ENCODE peak calls at places on chromosomes 7 and 10, in six cellular contexts. S is NCI-H69; K is activated T-cell treated with anti-CD3 and anti-CD28 coated beads, Interleukin-2, amount 50 U/mL, for 4 hours; H is ELF-1; F is stimulated activated CD8-positive, alpha-beta memory T cell treated with anti-CD3 and anti-CD28 coated beads, Interleukin-15, amount 100 ng/mL, for 24 hours; O is M059J. B is an unnamed sample.

GRCh38 chr10:69179089-69179742 is 818 bp upstream of the SUPV3L1 start:
- DNase-seq in O (no peak), K (peak; percentile 8), F (no peak), S (peak; percentile 63), H (no peak), B (peak; percentile 28)

GRCh38 chr10:79927111-79927828 is 21.6 kb downstream of the SFTPD start:
- DNase-seq in K (no peak), H (no peak), F (no peak), S (no peak), O (no peak), B (no peak)

GRCh38 chr7:125084196-125084595 is 154.6 kb upstream of the POT1 start:
- DNase-seq in O (no peak), S (no peak), H (no peak), F (no peak), K (no peak), B (no peak)

GRCh38 chr7:54932818-54933543 is 85.8 kb upstream of the EGFR start:
- DNase-seq in K (no peak), H (peak; percentile 68), S (peak; percentile 81), F (no peak), O (peak; percentile 85), B (no peak)

GRCh38 chr7:24504871-24505270 is 68.4 kb upstream of the PALS2 start:
- DNase-seq in F (no peak), S (no peak), H (no peak), K (no peak), O (no peak), B (no peak)

GRCh38 chr10:71962915-71963314 is 1.3 kb upstream of the CHST3 start:
- DNase-seq in S (no peak), O (no peak), F (no peak), K (no peak), H (no peak), B (no peak)

GRCh38 chr10:26697922-26698608 is 564 bp downstream of the PDSS1 start:
- DNase-seq in O (no peak), S (peak; percentile 30), K (no peak), H (peak; percentile 27), F (peak; percentile 20), B (no peak)

GRCh38 chr10:86292462-86293322 is 73.9 kb downstream of the GRID1 start:
- DNase-seq in H (no peak), K (no peak), F (no peak), S (peak; percentile 45), O (no peak), B (no peak)

GRCh38 chr7:44276571-44277101 is 48.8 kb downstream of the CAMK2B start:
- DNase-seq in F (no peak), H (no peak), O (no peak), K (no peak), S (no peak), B (no peak)

GRCh38 chr7:13240349-13240748 is 552.9 kb downstream of the ARL4A start:
- DNase-seq in O (peak; percentile 87), F (no peak), K (no peak), S (peak; percentile 52), H (no peak), B (no peak)

GRCh38 chr10:131663411-131663810 is 237.4 kb upstream of the PPP2R2D start:
- DNase-seq in O (no peak), H (peak; percentile 31), F (no peak), K (no peak), S (peak; percentile 32), B (no peak)

GRCh38 chr10:127485153-127485857 is 63.8 kb upstream of the NPS start:
- DNase-seq in S (no peak), H (peak; percentile 47), O (peak; percentile 32), K (no peak), F (no peak), B (no peak)

GRCh38 chr7:99106869-99107268 is 37.0 kb downstream of the SMURF1 start:
- DNase-seq in H (no peak), O (peak; percentile 36), K (no peak), F (no peak), S (no peak), B (no peak)

GRCh38 chr10:120514035-120514620 is 57.1 kb downstream of the PLPP4 start:
- DNase-seq in F (no peak), K (no peak), H (peak; percentile 47), S (peak; percentile 44), O (no peak), B (peak; percentile 24)

GRCh38 chr10:70920519-70920918 is 32.2 kb upstream of the PCBD1 start:
- DNase-seq in S (peak; percentile 88), K (no peak), O (no peak), F (no peak), H (no peak), B (no peak)

GRCh38 chr7:156473476-156474240 is 166.9 kb upstream of the RNF32 start:
- DNase-seq in S (peak; percentile 50), O (peak; percentile 35), H (peak; percentile 28), K (no peak), F (no peak), B (peak; percentile 45)

GRCh38 chr10:27252267-27253000 is 11.8 kb upstream of the ACBD5 start:
- DNase-seq in K (peak; percentile 81), F (peak; percentile 72), S (peak; percentile 75), O (peak; percentile 43), H (peak; percentile 89), B (peak; percentile 90)

GRCh38 chr10:57638411-57638810 is 629.3 kb downstream of the IPMK start:
- DNase-seq in O (no peak), S (peak; percentile 71), K (no peak), F (no peak), H (no peak), B (no peak)

GRCh38 chr10:4512557-4513286 is 313.3 kb upstream of the AKR1E2 start:
- DNase-seq in S (peak; percentile 2), K (no peak), F (no peak), O (peak; percentile 61), H (peak; percentile 32), B (peak; percentile 17)

GRCh38 chr10:29328988-29329387 is 40.1 kb downstream of the LYZL1 start:
- DNase-seq in H (peak; percentile 14), K (no peak), S (no peak), O (peak; percentile 20), F (no peak), B (no peak)

GRCh38 chr7:101754432-101755159 is 62.8 kb upstream of the CUX1 start:
- DNase-seq in H (no peak), S (peak; percentile 37), F (no peak), O (peak; percentile 75), K (no peak), B (peak; percentile 24)

GRCh38 chr10:75042292-75042974 is 69.0 kb upstream of the SAMD8 start:
- DNase-seq in S (peak; percentile 59), F (no peak), K (no peak), O (peak; percentile 79), H (no peak), B (no peak)

GRCh38 chr10:128056303-128057050 is 69.7 kb downstream of the MKI67 start:
- DNase-seq in H (no peak), K (no peak), F (no peak), S (no peak), O (no peak), B (no peak)

GRCh38 chr7:379456-380225 is 89.7 kb downstream of the FOXL3 start:
- DNase-seq in K (no peak), O (peak; percentile 3), S (no peak), F (no peak), H (peak; percentile 46), B (no peak)

GRCh38 chr10:47346572-47347302 is 1.4 kb upstream of the RBP3 start:
- DNase-seq in K (no peak), H (no peak), O (no peak), F (no peak), S (peak; percentile 77), B (no peak)

GRCh38 chr7:69598487-69599148 is 343 bp downstream of the AUTS2 start:
- DNase-seq in K (no peak), F (no peak), O (peak; percentile 47), S (peak; percentile 89), H (peak; percentile 67), B (peak; percentile 2)

GRCh38 chr10:63068246-63068645 is 64.9 kb upstream of the NRBF2 start:
- DNase-seq in F (no peak), K (no peak), O (no peak), H (no peak), S (no peak), B (peak; percentile 15)

GRCh38 chr7:112502700-112503099 is 21.9 kb downstream of the LSMEM1 start:
- DNase-seq in H (no peak), O (no peak), S (no peak), K (no peak), F (no peak), B (no peak)

GRCh38 chr7:73615886-73616285 is 8.4 kb downstream of the MLXIPL start:
- DNase-seq in O (peak; percentile 42), H (peak; percentile 38), S (peak; percentile 48), K (no peak), F (no peak), B (no peak)

GRCh38 chr10:34791947-34792346 is 23.1 kb downstream of the PARD3 start:
- DNase-seq in F (no peak), S (peak; percentile 36), K (no peak), O (no peak), H (peak; percentile 36), B (no peak)

GRCh38 chr10:123833170-123833850 is 58.3 kb downstream of the CPXM2 start:
- DNase-seq in H (no peak), F (no peak), O (no peak), K (no peak), S (no peak), B (no peak)

GRCh38 chr10:88409824-88410223 is 173.3 kb downstream of the RNLS start:
- DNase-seq in K (no peak), F (no peak), O (no peak), H (no peak), S (no peak), B (no peak)

GRCh38 chr7:12729112-12729511 is 41.7 kb downstream of the ARL4A start:
- DNase-seq in F (no peak), K (no peak), S (peak; percentile 97), H (peak; percentile 28), O (peak; percentile 57), B (no peak)

GRCh38 chr10:75261813-75262725 is 26.3 kb upstream of the COMTD1 start:
- DNase-seq in S (no peak), O (no peak), K (no peak), F (no peak), H (no peak), B (no peak)

GRCh38 chr10:9296206-9296605 is 1241.7 kb downstream of the GATA3 start:
- DNase-seq in F (no peak), H (no peak), S (no peak), K (no peak), O (peak; percentile 53), B (no peak)

GRCh38 chr7:141585592-141586510 is 34.6 kb downstream of the AGK start:
- DNase-seq in F (no peak), K (no peak), O (peak; percentile 96), S (no peak), H (no peak), B (peak; percentile 67)

GRCh38 chr7:112886171-112886570 is 96.0 kb upstream of the TMEM168 start:
- DNase-seq in O (no peak), F (no peak), K (no peak), H (no peak), S (no peak), B (no peak)

GRCh38 chr10:71639412-71639719 is 80.2 kb downstream of the C10orf105 start:
- DNase-seq in S (no peak), F (no peak), H (no peak), O (no peak), K (no peak), B (no peak)